ENCODE peak calls at places on chromosome 6, in seven cellular contexts. Z is astrocyte, X is psoas muscle, B is pancreas, A is upper lobe of right lung, C is heart right ventricle, P is left ventricle myocardium inferior. L is an unnamed sample.

GRCh38 chr6:135522975-135523692 is 25.6 kb upstream of the AHI1 start:
- DNase-seq in Z (no peak), X (no peak), B (no peak), A (no peak), C (no peak), P (no peak), L (no peak)

GRCh38 chr6:155495011-155495768 is 39.6 kb upstream of the NOX3 start:
- DNase-seq in Z (peak; percentile 66), X (peak; percentile 62), B (no peak), A (no peak), C (peak; percentile 13), P (peak; percentile 18), L (peak; percentile 73)

GRCh38 chr6:166572370-166573261 is 13.9 kb downstream of the RAMACL start:
- DNase-seq in Z (peak; percentile 74), X (no peak), B (no peak), A (no peak), C (no peak), P (no peak), L (no peak)

GRCh38 chr6:170464524-170464979 is 88.6 kb downstream of the PSMB1 start:
- DNase-seq in Z (no peak), X (no peak), B (no peak), A (peak; percentile 43), C (no peak), P (no peak), L (no peak)

GRCh38 chr6:87334683-87335082 is 5.6 kb upstream of the GJB7 start:
- DNase-seq in Z (no peak), X (no peak), B (no peak), A (no peak), C (no peak), P (no peak), L (no peak)

GRCh38 chr6:160247457-160247883 is 11.2 kb downstream of the SLC22A2 start:
- DNase-seq in Z (no peak), X (no peak), B (no peak), A (no peak), C (peak; percentile 8), P (no peak), L (no peak)

GRCh38 chr6:157724960-157725741 is 97.9 kb upstream of the SNX9 start:
- DNase-seq in Z (no peak), X (no peak), B (no peak), A (no peak), C (peak; percentile 16), P (peak; percentile 27), L (no peak)

GRCh38 chr6:67952121-67952520 is 683.0 kb upstream of the ADGRB3 start:
- DNase-seq in Z (peak; percentile 5), X (no peak), B (no peak), A (no peak), C (no peak), P (no peak), L (no peak)

GRCh38 chr6:167933847-167934246 is 63.6 kb upstream of the KIF25 start:
- DNase-seq in Z (no peak), X (no peak), B (no peak), A (no peak), C (no peak), P (no peak), L (no peak)

GRCh38 chr6:87944541-87944954 is 103.1 kb upstream of the SPACA1 start:
- DNase-seq in Z (peak; percentile 78), X (peak; percentile 89), B (peak; percentile 14), A (peak; percentile 70), C (peak; percentile 72), P (peak; percentile 77), L (peak; percentile 84)

GRCh38 chr6:159852877-159853276 is 37.9 kb upstream of the MAS1 start:
- DNase-seq in Z (no peak), X (no peak), B (no peak), A (no peak), C (no peak), P (no peak), L (no peak)

GRCh38 chr6:76792394-76792793 is 670.9 kb downstream of the HTR1B start:
- DNase-seq in Z (no peak), X (no peak), B (no peak), A (no peak), C (no peak), P (no peak), L (no peak)

GRCh38 chr6:135311446-135312200 is 130.5 kb downstream of the MYB start:
- DNase-seq in Z (no peak), X (no peak), B (no peak), A (no peak), C (no peak), P (no peak), L (no peak)

GRCh38 chr6:160812097-160812496 is 110.1 kb downstream of the PLG start:
- DNase-seq in Z (no peak), X (no peak), B (no peak), A (no peak), C (no peak), P (no peak), L (no peak)

GRCh38 chr6:85394853-85395538 is 54.9 kb upstream of the NT5E start:
- DNase-seq in Z (peak; percentile 29), X (no peak), B (no peak), A (no peak), C (peak; percentile 35), P (no peak), L (no peak)

GRCh38 chr6:112557961-112558360 is 210.8 kb downstream of the RFPL4B start:
- DNase-seq in Z (no peak), X (no peak), B (no peak), A (no peak), C (no peak), P (no peak), L (no peak)

GRCh38 chr6:112560651-112561050 is 213.5 kb downstream of the RFPL4B start:
- DNase-seq in Z (no peak), X (no peak), B (no peak), A (no peak), C (no peak), P (no peak), L (no peak)

GRCh38 chr6:112562348-112563220 is 215.5 kb downstream of the RFPL4B start:
- DNase-seq in Z (peak; percentile 61), X (no peak), B (no peak), A (no peak), C (no peak), P (no peak), L (no peak)

DNA sequence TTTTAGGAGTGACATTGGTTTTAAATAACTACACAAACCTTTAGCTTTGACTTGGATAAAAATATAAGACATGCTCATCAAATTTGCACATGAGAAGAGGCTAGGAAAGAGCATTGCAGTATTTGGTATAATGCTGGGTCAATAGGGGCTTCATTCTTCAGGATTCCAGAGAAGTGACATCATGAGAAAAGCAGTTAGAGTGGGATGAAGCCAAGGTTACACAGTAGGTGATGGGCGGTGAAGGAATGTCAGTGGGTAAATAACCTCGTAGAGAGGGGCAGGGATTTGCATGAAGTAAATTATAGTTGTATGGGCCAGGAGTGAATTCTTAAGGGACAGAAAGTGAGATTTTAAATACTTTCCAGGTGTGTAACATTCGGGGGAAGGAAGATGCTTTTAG is 216.2 kb downstream of the RFPL4B start:
- DNase-seq in Z (peak; percentile 91), X (no peak), B (no peak), A (no peak), C (no peak), P (no peak), L (no peak)
- TF ChIP-seq CTCF in Z (no peak), X (no peak), B (no peak), A (no peak), C (no peak), P (no peak), L (no peak)

GRCh38 chr6:48837744-48838143 is 625.3 kb downstream of the MMUT start:
- DNase-seq in Z (no peak), X (no peak), B (no peak), A (no peak), C (no peak), P (no peak), L (no peak)

GRCh38 chr6:48833916-48834315 is 629.1 kb downstream of the MMUT start:
- DNase-seq in Z (no peak), X (no peak), B (no peak), A (no peak), C (no peak), P (no peak), L (no peak)

GRCh38 chr6:48834706-48835105 is 628.3 kb downstream of the MMUT start:
- DNase-seq in Z (no peak), X (no peak), B (no peak), A (no peak), C (no peak), P (no peak), L (no peak)

GRCh38 chr6:48840896-48841295 is 622.2 kb downstream of the MMUT start:
- DNase-seq in Z (no peak), X (no peak), B (no peak), A (no peak), C (no peak), P (no peak), L (no peak)

GRCh38 chr6:48835421-48835958 is 627.6 kb downstream of the MMUT start:
- DNase-seq in Z (no peak), X (no peak), B (no peak), A (no peak), C (no peak), P (no peak), L (no peak)
- H3K4me3 ChIP-seq in Z (no peak overlapping the region), X (no peak overlapping the region), B (no peak overlapping the region), A (no peak overlapping the region), C (no peak overlapping the region), P (no peak overlapping the region), L (no peak overlapping the region)

GRCh38 chr6:142407685-142408273 is 106.0 kb downstream of the ADGRG6 start:
- DNase-seq in Z (no peak), X (no peak), B (no peak), A (no peak), C (no peak), P (no peak), L (no peak)
- H3K4me1 ChIP-seq in Z (peaks cover 8% of the 10 kb centered on the region), X (no peaks in the 10 kb centered on the region), B (peaks cover 16% of the 10 kb centered on the region), A (no peaks in the 10 kb centered on the region), C (peaks cover 15% of the 10 kb centered on the region), P (peaks cover 8% of the 10 kb centered on the region), L (no peaks in the 10 kb centered on the region)

GRCh38 chr6:148593130-148593812 is 153.6 kb upstream of the UST start:
- DNase-seq in Z (peak; percentile 37), X (no peak), B (no peak), A (peak; percentile 67), C (no peak), P (no peak), L (no peak)

GRCh38 chr6:148596886-148597455 is 149.9 kb upstream of the UST start:
- DNase-seq in Z (no peak), X (no peak), B (no peak), A (no peak), C (no peak), P (no peak), L (no peak)

GRCh38 chr6:148593813-148594170 is 153.0 kb upstream of the UST start:
- DNase-seq in Z (no peak), X (no peak), B (no peak), A (no peak), C (peak; percentile 50), P (no peak), L (no peak)

GRCh38 chr6:148598690-148599089 is 148.1 kb upstream of the UST start:
- DNase-seq in Z (no peak), X (no peak), B (no peak), A (no peak), C (no peak), P (no peak), L (no peak)

DNA sequence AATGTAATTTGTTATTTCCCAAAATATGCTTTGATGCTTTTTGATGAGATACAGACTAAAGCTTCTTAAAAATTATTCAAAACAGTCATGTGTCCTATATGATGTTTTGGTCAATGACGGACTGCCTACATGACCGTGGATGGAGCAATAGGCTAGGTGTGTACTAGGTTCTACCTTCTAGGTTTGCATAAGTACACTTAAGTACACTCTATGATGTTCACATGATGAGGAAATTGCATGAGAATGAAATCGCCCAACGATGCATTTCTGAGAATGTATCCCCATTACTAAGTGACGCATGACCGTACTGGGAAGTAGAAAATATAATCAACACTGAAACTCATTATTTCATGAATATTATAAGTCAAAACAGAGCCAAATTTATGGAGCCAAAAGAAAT is 151.3 kb upstream of the UST start:
- DNase-seq in Z (no peak), X (no peak), B (no peak), A (no peak), C (no peak), P (no peak), L (no peak)
- TF ChIP-seq CTCF in Z (no peak), X (no peak), B (no peak), A (no peak), C (no peak), P (no peak), L (no peak)

L was measured in tibial artery.